ENCODE peak calls at places on chromosomes 13 and 19, in four cellular contexts. N is M059J; W is stimulated activated CD4-positive, alpha-beta T cell treated with anti-CD3 and anti-CD28 coated beads, Interleukin-4, amount 100 ng/mL, for 48 hours; Q is HL-60. F is an unnamed sample.

GRCh38 chr13:50847501-50847900 is 4.0 kb upstream of the DLEU7 start:
- DNase-seq in N (no peak), W (no peak), Q (no peak), F (no peak)

GRCh38 chr19:1811942-1812425 is at the start of gene ATP8B3:
- DNase-seq in N (no peak), W (no peak), Q (no peak), F (no peak)

GRCh38 chr13:25455146-25455545 is 83.4 kb downstream of the ATP8A2 start:
- DNase-seq in N (peak; percentile 12), W (no peak), Q (no peak), F (no peak)

GRCh38 chr13:113938246-113938645 is 35.6 kb downstream of the C13orf46 start:
- DNase-seq in N (no peak), W (no peak), Q (no peak), F (no peak)

GRCh38 chr19:11199517-11199916 is 2.2 kb upstream of the KANK2 start:
- DNase-seq in N (no peak), W (no peak), Q (no peak), F (no peak)

GRCh38 chr19:5809053-5809452 is 4.2 kb downstream of the NRTN start:
- DNase-seq in N (no peak), W (no peak), Q (peak; percentile 87), F (no peak)

GRCh38 chr19:6424190-6424938 is at the start of gene KHSRP:
- DNase-seq in N (no peak), W (no peak), Q (no peak), F (no peak)

GRCh38 chr19:48102870-48103751 is 7.5 kb downstream of the PLA2G4C start:
- DNase-seq in N (peak; percentile 59), W (peak; percentile 25), Q (peak; percentile 54), F (no peak)

GRCh38 chr19:38252935-38253691 is 3.1 kb downstream of the PPP1R14A start:
- DNase-seq in N (no peak), W (no peak), Q (no peak), F (no peak)

GRCh38 chr13:29266743-29267142 is 328.7 kb downstream of the SLC7A1 start:
- DNase-seq in N (no peak), W (no peak), Q (no peak), F (no peak)

GRCh38 chr19:43848821-43849220 is 21.7 kb downstream of the ZNF283 start:
- DNase-seq in N (no peak), W (no peak), Q (no peak), F (no peak)

GRCh38 chr13:50126378-50127016 is 111.3 kb downstream of the KCNRG start:
- DNase-seq in N (peak; percentile 53), W (no peak), Q (no peak), F (peak; percentile 10)

F was measured in SIG-M5.